ENCODE peak calls at places on chromosomes 6 and 20, in nine cellular contexts. One of them, this sample, is unnamed.

GRCh38 chr6:138546733-138547185 is 47.5 kb upstream of the NHSL1 start:
- DNase-seq in cerebellum: no peak
- DNase-seq in smooth muscle cell of the brain vasculature: no peak
- DNase-seq in activated CD4-positive, alpha-beta T cell treated with anti-CD3 and anti-CD28 coated beads, Interleukin-2, amount 50 U/mL, for 1 hour: no peak
- DNase-seq in GM04504: no peak
- DNase-seq in cardiac fibroblast: no peak
- DNase-seq in sigmoid colon: no peak
- DNase-seq in COR-L47: peak
- DNase-seq in GM13977: no peak
- DNase-seq in this sample: peak

GRCh38 chr6:142913511-142914047 is 31.4 kb downstream of the HIVEP2 start:
- DNase-seq in smooth muscle cell of the brain vasculature: no peak
- DNase-seq in activated CD4-positive, alpha-beta T cell treated with anti-CD3 and anti-CD28 coated beads, Interleukin-2, amount 50 U/mL, for 1 hour: peak
- DNase-seq in COR-L47: no peak
- DNase-seq in cerebellum: no peak
- DNase-seq in sigmoid colon: no peak
- DNase-seq in GM13977: peak
- DNase-seq in cardiac fibroblast: no peak
- DNase-seq in GM04504: no peak
- DNase-seq in this sample: peak

GRCh38 chr6:87504440-87504839 is 31.7 kb downstream of the SLC35A1 start:
- DNase-seq in activated CD4-positive, alpha-beta T cell treated with anti-CD3 and anti-CD28 coated beads, Interleukin-2, amount 50 U/mL, for 1 hour: no peak
- DNase-seq in smooth muscle cell of the brain vasculature: no peak
- DNase-seq in GM13977: no peak
- DNase-seq in sigmoid colon: no peak
- DNase-seq in GM04504: no peak
- DNase-seq in cardiac fibroblast: peak
- DNase-seq in COR-L47: no peak
- DNase-seq in cerebellum: no peak
- DNase-seq in this sample: no peak

GRCh38 chr6:20202070-20202658 is 10.1 kb downstream of the MBOAT1 start:
- DNase-seq in COR-L47: no peak
- DNase-seq in GM04504: no peak
- DNase-seq in sigmoid colon: no peak
- DNase-seq in smooth muscle cell of the brain vasculature: no peak
- DNase-seq in cerebellum: no peak
- DNase-seq in GM13977: peak
- DNase-seq in activated CD4-positive, alpha-beta T cell treated with anti-CD3 and anti-CD28 coated beads, Interleukin-2, amount 50 U/mL, for 1 hour: no peak
- DNase-seq in cardiac fibroblast: peak
- DNase-seq in this sample: no peak

GRCh38 chr6:10837009-10837691 is 1.2 kb downstream of the MAK start:
- DNase-seq in cerebellum: peak
- DNase-seq in smooth muscle cell of the brain vasculature: no peak
- DNase-seq in GM04504: no peak
- DNase-seq in activated CD4-positive, alpha-beta T cell treated with anti-CD3 and anti-CD28 coated beads, Interleukin-2, amount 50 U/mL, for 1 hour: no peak
- DNase-seq in sigmoid colon: no peak
- DNase-seq in GM13977: no peak
- DNase-seq in COR-L47: no peak
- DNase-seq in cardiac fibroblast: peak
- DNase-seq in this sample: no peak

GRCh38 chr6:87197547-87197946 is 42.2 kb downstream of the ZNF292 start:
- DNase-seq in GM04504: no peak
- DNase-seq in cardiac fibroblast: no peak
- DNase-seq in GM13977: peak
- DNase-seq in smooth muscle cell of the brain vasculature: no peak
- DNase-seq in COR-L47: no peak
- DNase-seq in cerebellum: no peak
- DNase-seq in sigmoid colon: no peak
- DNase-seq in activated CD4-positive, alpha-beta T cell treated with anti-CD3 and anti-CD28 coated beads, Interleukin-2, amount 50 U/mL, for 1 hour: no peak
- DNase-seq in this sample: no peak

GRCh38 chr6:111658445-111659154 is 52.9 kb upstream of the TRAF3IP2 start:
- DNase-seq in smooth muscle cell of the brain vasculature: no peak
- DNase-seq in sigmoid colon: no peak
- DNase-seq in cerebellum: no peak
- DNase-seq in activated CD4-positive, alpha-beta T cell treated with anti-CD3 and anti-CD28 coated beads, Interleukin-2, amount 50 U/mL, for 1 hour: no peak
- DNase-seq in GM13977: no peak
- DNase-seq in cardiac fibroblast: peak
- DNase-seq in COR-L47: no peak
- DNase-seq in GM04504: peak
- DNase-seq in this sample: no peak

GRCh38 chr20:3334156-3334943 is 73.1 kb downstream of the DNAAF9 start:
- DNase-seq in COR-L47: no peak
- DNase-seq in GM04504: no peak
- DNase-seq in cardiac fibroblast: no peak
- DNase-seq in activated CD4-positive, alpha-beta T cell treated with anti-CD3 and anti-CD28 coated beads, Interleukin-2, amount 50 U/mL, for 1 hour: no peak
- DNase-seq in cerebellum: no peak
- DNase-seq in GM13977: no peak
- DNase-seq in sigmoid colon: no peak
- DNase-seq in smooth muscle cell of the brain vasculature: no peak
- DNase-seq in this sample: no peak

GRCh38 chr6:52180787-52181558 is 5.2 kb upstream of the IL17A start:
- DNase-seq in COR-L47: no peak
- DNase-seq in sigmoid colon: no peak
- DNase-seq in cardiac fibroblast: no peak
- DNase-seq in GM13977: no peak
- DNase-seq in GM04504: no peak
- DNase-seq in activated CD4-positive, alpha-beta T cell treated with anti-CD3 and anti-CD28 coated beads, Interleukin-2, amount 50 U/mL, for 1 hour: no peak
- DNase-seq in cerebellum: no peak
- DNase-seq in smooth muscle cell of the brain vasculature: no peak
- DNase-seq in this sample: no peak

This sample was measured in NK-92 treated with Interleukin-12 subunit alpha and Interleukin-12 subunit beta, amount 100 ng/mL, for 24 hours.